ENCODE peak calls at places on chromosomes 3 and 15, in ten cellular contexts. E is Peyer's patch, F is transverse colon, Q is testis, R is heart left ventricle, P is IMR-90, S is foreskin fibroblast, O is astrocyte, B is mucosa of descending colon, C is psoas muscle. X is an unnamed sample.

GRCh38 chr3:148882288-148882687 is 17.2 kb downstream of the CPA3 start:
- DNase-seq in E (no peak), F (no peak), Q (no peak), R (no peak), P (peak), S (no peak), O (peak), B (no peak), C (no peak), X (peak)

GRCh38 chr15:65421360-65422215 is 1.2 kb downstream of the IGDCC4 start:
- DNase-seq in E (no peak), F (peak), Q (peak), R (peak), P (peak), S (peak), O (peak), B (peak), C (peak), X (no peak)

GRCh38 chr3:53457068-53457467 is 37.3 kb upstream of the CACNA1D start:
- DNase-seq in E (no peak), F (no peak), Q (no peak), R (no peak), P (no peak), S (no peak), O (no peak), B (no peak), C (no peak), X (no peak)

GRCh38 chr15:38463893-38464292 is 10.0 kb downstream of the FAM98B start:
- DNase-seq in E (no peak), F (no peak), Q (no peak), R (no peak), P (no peak), S (no peak), O (no peak), B (no peak), C (no peak), X (no peak)

GRCh38 chr3:139491027-139491700 is 14.8 kb upstream of the RBP2 start:
- DNase-seq in E (no peak), F (no peak), Q (no peak), R (peak), P (no peak), S (no peak), O (no peak), B (no peak), C (no peak), X (no peak)

GRCh38 chr3:45817788-45818523 is 21.6 kb upstream of the SLC6A20 start:
- DNase-seq in E (peak), F (peak), Q (peak), R (peak), P (peak), S (peak), O (peak), B (no peak), C (peak), X (peak)

GRCh38 chr15:31605467-31605931 is 278.9 kb downstream of the KLF13 start:
- DNase-seq in E (no peak), F (no peak), Q (peak), R (no peak), P (peak), S (peak), O (peak), B (no peak), C (no peak), X (peak)

GRCh38 chr3:122497425-122497824 is 17.3 kb downstream of the KPNA1 start:
- DNase-seq in E (no peak), F (no peak), Q (no peak), R (no peak), P (peak), S (peak), O (peak), B (no peak), C (no peak), X (peak)

GRCh38 chr15:65204236-65204930 is 6.9 kb downstream of the CILP start:
- DNase-seq in E (no peak), F (no peak), Q (no peak), R (no peak), P (no peak), S (no peak), O (no peak), B (no peak), C (no peak), X (no peak)

GRCh38 chr3:13822042-13822441 is 57.8 kb downstream of the WNT7A start:
- DNase-seq in E (no peak), F (no peak), Q (no peak), R (no peak), P (no peak), S (peak), O (no peak), B (no peak), C (no peak), X (peak)

GRCh38 chr3:102158080-102158756 is 276.6 kb upstream of the ZPLD1 start:
- DNase-seq in E (no peak), F (no peak), Q (no peak), R (no peak), P (peak), S (peak), O (no peak), B (no peak), C (no peak), X (no peak)

GRCh38 chr3:66299893-66300292 is 79.1 kb downstream of the SLC25A26 start:
- DNase-seq in E (no peak), F (no peak), Q (no peak), R (no peak), P (no peak), S (no peak), O (no peak), B (no peak), C (no peak), X (no peak)

GRCh38 chr3:121730940-121731687 is 18.4 kb downstream of the GOLGB1 start:
- DNase-seq in E (no peak), F (no peak), Q (no peak), R (no peak), P (peak), S (no peak), O (peak), B (no peak), C (no peak), X (no peak)

GRCh38 chr3:10505791-10506585 is 602 bp upstream of the ATP2B2 start:
- DNase-seq in E (no peak), F (no peak), Q (no peak), R (no peak), P (no peak), S (no peak), O (no peak), B (no peak), C (no peak), X (no peak)
- H3K4me3 ChIP-seq in E (peak), F (no peak), Q (peak), R (peak), P (no peak), S (no peak), O (peak), B (no peak), C (peak), X (no peak)

GRCh38 chr15:78620021-78620838 is 566 bp downstream of the CHRNA3 start:
- DNase-seq in E (no peak), F (no peak), Q (peak), R (no peak), P (no peak), S (peak), O (no peak), B (no peak), C (no peak), X (no peak)
- TF ChIP-seq CTCF in E (no peak), F (no peak), Q (no peak), R (no peak), P (peak), S (peak), O (no peak), B (no peak), C (no peak), X (peak)

GRCh38 chr15:33201376-33202189 is 7.1 kb upstream of the FMN1 start:
- DNase-seq in E (peak), F (peak), Q (no peak), R (peak), P (peak), S (peak), O (peak), B (peak), C (peak), X (peak)
- H3K4me3 ChIP-seq in E (peak), F (no peak), Q (no peak), R (no peak), P (peak), S (peak), O (no peak), B (no peak), C (peak), X (peak)

GRCh38 chr3:99885851-99886250 is 68.2 kb downstream of the CMSS1 start:
- DNase-seq in E (no peak), F (no peak), Q (no peak), R (no peak), P (no peak), S (no peak), O (no peak), B (no peak), C (no peak), X (no peak)
- TF ChIP-seq CTCF in E (peak), F (peak), Q (no peak), R (peak), P (no peak), S (no peak), O (no peak), B (no peak), C (no peak), X (no peak)

GRCh38 chr3:74137790-74138189 is 476.7 kb downstream of the CNTN3 start:
- DNase-seq in E (no peak), F (no peak), Q (no peak), R (no peak), P (no peak), S (no peak), O (no peak), B (no peak), C (no peak), X (no peak)

GRCh38 chr3:74135808-74136207 is 478.7 kb downstream of the CNTN3 start:
- DNase-seq in E (no peak), F (no peak), Q (no peak), R (no peak), P (no peak), S (no peak), O (no peak), B (no peak), C (no peak), X (no peak)

GRCh38 chr3:74145277-74145676 is 469.2 kb downstream of the CNTN3 start:
- DNase-seq in E (no peak), F (no peak), Q (no peak), R (no peak), P (no peak), S (no peak), O (no peak), B (no peak), C (no peak), X (no peak)

GRCh38 chr3:74139648-74140047 is 474.8 kb downstream of the CNTN3 start:
- DNase-seq in E (no peak), F (no peak), Q (no peak), R (no peak), P (no peak), S (peak), O (no peak), B (no peak), C (no peak), X (no peak)
- H3K4me3 ChIP-seq in E (no peak), F (no peak), Q (no peak), R (no peak), P (no peak), S (no peak), O (no peak), B (no peak), C (no peak), X (no peak)

X was measured in fibroblast of the aortic adventitia.